ENCODE peak calls at places on chromosomes 4 and X, in four cellular contexts. One of them, this sample, is unnamed.

GRCh38 chr4:100907465-100908454 is 389.9 kb upstream of the EMCN start:
- DNase-seq in adipocyte: peak; percentile 40
- DNase-seq in PC-3: peak; percentile 50
- DNase-seq in neural progenitor cell: no peak
- DNase-seq in this sample: peak; percentile 32

GRCh38 chrX:108165349-108166111 is 74.0 kb downstream of the ATG4A start:
- DNase-seq in adipocyte: peak; percentile 45
- DNase-seq in PC-3: peak; percentile 55
- DNase-seq in neural progenitor cell: peak; percentile 60
- DNase-seq in this sample: peak; percentile 56

GRCh38 chr4:6258741-6259140 is 10.9 kb upstream of the WFS1 start:
- DNase-seq in adipocyte: no peak
- DNase-seq in PC-3: no peak
- DNase-seq in neural progenitor cell: no peak
- DNase-seq in this sample: no peak

GRCh38 chr4:77990456-77990855 is 66.7 kb upstream of the FRAS1 start:
- DNase-seq in neural progenitor cell: no peak
- DNase-seq in adipocyte: no peak
- DNase-seq in PC-3: no peak
- DNase-seq in this sample: peak; percentile 63

GRCh38 chr4:20078644-20079043 is 173.1 kb upstream of the SLIT2 start:
- DNase-seq in PC-3: no peak
- DNase-seq in neural progenitor cell: no peak
- DNase-seq in adipocyte: no peak
- DNase-seq in this sample: no peak

GRCh38 chr4:5192271-5192670 is 141.0 kb downstream of the STK32B start:
- DNase-seq in PC-3: peak; percentile 30
- DNase-seq in adipocyte: no peak
- DNase-seq in neural progenitor cell: no peak
- DNase-seq in this sample: no peak

GRCh38 chr4:121597346-121597934 is 99.3 kb downstream of the ANXA5 start:
- DNase-seq in neural progenitor cell: no peak
- DNase-seq in adipocyte: no peak
- DNase-seq in PC-3: peak; percentile 19
- DNase-seq in this sample: peak; percentile 38

GRCh38 chr4:2981256-2981804 is 18.0 kb downstream of the GRK4 start:
- DNase-seq in PC-3: no peak
- DNase-seq in adipocyte: no peak
- DNase-seq in neural progenitor cell: no peak
- DNase-seq in this sample: no peak

GRCh38 chr4:66577922-66578321 is 907.6 kb upstream of the EPHA5 start:
- DNase-seq in PC-3: peak; percentile 79
- DNase-seq in adipocyte: no peak
- DNase-seq in neural progenitor cell: no peak
- DNase-seq in this sample: no peak

GRCh38 chr4:188960411-188961093 is 821.3 kb downstream of the TRIML1 start:
- DNase-seq in neural progenitor cell: no peak
- DNase-seq in adipocyte: no peak
- DNase-seq in PC-3: no peak
- DNase-seq in this sample: no peak

GRCh38 chr4:75939890-75940691 is 722 bp downstream of the NAAA start:
- DNase-seq in neural progenitor cell: peak; percentile 81
- DNase-seq in PC-3: peak; percentile 51
- DNase-seq in adipocyte: peak; percentile 75
- DNase-seq in this sample: peak; percentile 80

GRCh38 chrX:22060451-22060940 is 28.4 kb downstream of the PHEX start:
- DNase-seq in PC-3: peak; percentile 79
- DNase-seq in neural progenitor cell: no peak
- DNase-seq in adipocyte: peak; percentile 58
- DNase-seq in this sample: peak; percentile 54

GRCh38 chr4:23805381-23805780 is 84.5 kb downstream of the PPARGC1A start:
- DNase-seq in adipocyte: no peak
- DNase-seq in PC-3: no peak
- DNase-seq in neural progenitor cell: no peak
- DNase-seq in this sample: no peak

GRCh38 chr4:165927815-165928214 is 54.8 kb downstream of the TLL1 start:
- DNase-seq in adipocyte: no peak
- DNase-seq in PC-3: peak; percentile 25
- DNase-seq in neural progenitor cell: no peak
- DNase-seq in this sample: no peak

GRCh38 chrX:10897768-10898167 is 213.4 kb upstream of the HCCS start:
- DNase-seq in adipocyte: no peak
- DNase-seq in neural progenitor cell: peak; percentile 5
- DNase-seq in PC-3: no peak
- DNase-seq in this sample: no peak

GRCh38 chrX:102129473-102129872 is 4.0 kb downstream of the TCEAL2 start:
- DNase-seq in neural progenitor cell: no peak
- DNase-seq in PC-3: peak; percentile 41
- DNase-seq in adipocyte: peak; percentile 35
- DNase-seq in this sample: peak; percentile 24

GRCh38 chr4:5821665-5822358 is 71.1 kb downstream of the CRMP1 start:
- DNase-seq in adipocyte: peak; percentile 6
- DNase-seq in PC-3: no peak
- DNase-seq in neural progenitor cell: peak; percentile 54
- DNase-seq in this sample: peak; percentile 38

GRCh38 chr4:2800691-2801596 is 8.1 kb downstream of the SH3BP2 start:
- DNase-seq in PC-3: no peak
- DNase-seq in neural progenitor cell: peak; percentile 66
- DNase-seq in adipocyte: peak; percentile 78
- DNase-seq in this sample: peak; percentile 69

GRCh38 chr4:100569196-100569595 is 51.4 kb upstream of the EMCN start:
- DNase-seq in neural progenitor cell: no peak
- DNase-seq in PC-3: no peak
- DNase-seq in adipocyte: no peak
- DNase-seq in this sample: no peak

GRCh38 chrX:14013074-14013473 is 16.6 kb downstream of the GEMIN8 start:
- DNase-seq in PC-3: peak; percentile 43
- DNase-seq in adipocyte: no peak
- DNase-seq in neural progenitor cell: no peak
- DNase-seq in this sample: peak; percentile 24

GRCh38 chr4:93617596-93617995 is 211.0 kb upstream of the ATOH1 start:
- DNase-seq in PC-3: no peak
- DNase-seq in adipocyte: no peak
- DNase-seq in neural progenitor cell: peak; percentile 55
- DNase-seq in this sample: no peak

GRCh38 chr4:170111546-170111945 is 21.8 kb upstream of the AADAT start:
- DNase-seq in adipocyte: no peak
- DNase-seq in PC-3: no peak
- DNase-seq in neural progenitor cell: no peak
- DNase-seq in this sample: no peak
- H3K9ac ChIP-seq in adipocyte: no peak overlapping the region
- H3K9ac ChIP-seq in PC-3: no peak overlapping the region
- H3K9ac ChIP-seq in neural progenitor cell: no peak overlapping the region
- H3K9ac ChIP-seq in this sample: no peak overlapping the region

GRCh38 chrX:48965959-48966358 is 5.7 kb downstream of the KCND1 start:
- DNase-seq in PC-3: no peak
- DNase-seq in adipocyte: no peak
- DNase-seq in neural progenitor cell: no peak
- DNase-seq in this sample: no peak
- H3K9ac ChIP-seq in PC-3: no peak overlapping the region
- H3K9ac ChIP-seq in adipocyte: no peak overlapping the region
- H3K9ac ChIP-seq in neural progenitor cell: no peak overlapping the region
- H3K9ac ChIP-seq in this sample: no peak overlapping the region

DNA sequence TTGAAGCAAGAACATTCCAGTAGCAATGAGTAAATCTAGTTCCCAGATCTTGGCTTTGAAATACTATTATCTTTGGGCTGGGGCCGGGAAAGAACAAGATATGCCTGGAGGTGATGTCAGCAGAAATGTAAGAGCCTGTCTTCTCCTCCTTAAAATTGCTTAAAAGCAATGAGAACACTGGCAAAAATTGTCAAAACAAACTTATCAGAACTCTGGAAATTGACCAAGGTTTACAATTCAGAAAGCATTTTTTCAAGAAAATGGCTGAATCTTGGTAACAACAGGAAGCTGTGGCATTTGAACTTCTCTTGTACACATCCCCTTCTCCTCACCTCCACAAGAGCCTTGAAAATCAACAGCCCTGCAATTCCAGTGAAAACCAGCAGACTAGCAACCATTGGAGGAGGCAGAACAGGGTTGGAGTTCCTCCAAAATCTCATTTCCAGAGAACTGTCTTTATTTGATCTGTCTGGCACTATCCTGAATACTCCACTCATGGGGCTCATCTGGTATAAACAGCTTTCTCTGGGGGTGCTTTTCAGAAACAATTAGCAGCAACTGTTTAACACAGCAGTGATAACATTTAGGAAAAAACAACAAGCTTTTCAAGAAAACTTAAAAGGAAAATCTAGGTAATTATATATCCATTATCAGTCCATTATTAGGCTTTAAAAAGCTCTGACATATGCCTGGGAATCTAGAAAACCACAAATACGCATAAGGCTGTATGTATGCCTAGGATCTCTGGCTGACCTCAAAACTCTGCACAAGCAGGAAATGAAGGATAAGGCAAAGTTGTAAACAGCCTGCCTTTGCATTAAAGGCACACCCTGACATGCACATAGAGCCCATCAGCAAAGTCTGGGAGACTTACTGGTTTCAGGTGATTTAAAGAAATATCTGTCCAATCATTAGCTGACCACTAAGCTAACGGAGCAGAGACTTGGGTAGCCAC is 13.7 kb downstream of the TIMP1 start:
- DNase-seq in adipocyte: peak; percentile 76
- DNase-seq in neural progenitor cell: no peak
- DNase-seq in PC-3: no peak
- DNase-seq in this sample: peak; percentile 12
- H3K9ac ChIP-seq in adipocyte: no peak overlapping the region
- H3K9ac ChIP-seq in neural progenitor cell: no peak overlapping the region
- H3K9ac ChIP-seq in PC-3: no peak overlapping the region
- H3K9ac ChIP-seq in this sample: no peak overlapping the region

GRCh38 chrX:152893631-152894610 is 3.9 kb upstream of the ZNF185 start:
- DNase-seq in PC-3: peak; percentile 60
- DNase-seq in adipocyte: no peak
- DNase-seq in neural progenitor cell: no peak
- DNase-seq in this sample: no peak
- H3K9ac ChIP-seq in PC-3: peak overlapping the region; percentile 91
- H3K9ac ChIP-seq in adipocyte: no peak overlapping the region
- H3K9ac ChIP-seq in neural progenitor cell: no peak overlapping the region
- H3K9ac ChIP-seq in this sample: no peak overlapping the region